ENCODE peak calls at places on chromosomes 2 and 18, in four cellular contexts. Z is foreskin fibroblast, O is AG09309, E is HAP-1. J is an unnamed sample.

GRCh38 chr18:78407456-78407823 is 572.2 kb upstream of the SALL3 start:
- DNase-seq in O (no peak), Z (no peak), E (no peak), J (no peak)

GRCh38 chr2:12296915-12297314 is 419.8 kb upstream of the TRIB2 start:
- DNase-seq in E (no peak), Z (no peak), O (no peak), J (no peak)

GRCh38 chr18:73646772-73647171 is 500.9 kb downstream of the FBXO15 start:
- DNase-seq in O (peak), E (no peak), Z (peak), J (no peak)

GRCh38 chr18:74083071-74083954 is 64.3 kb downstream of the FBXO15 start:
- DNase-seq in O (no peak), E (no peak), Z (peak), J (no peak)

GRCh38 chr2:161004379-161004778 is 155.8 kb upstream of the TANK start:
- DNase-seq in Z (no peak), E (no peak), O (no peak), J (peak)

GRCh38 chr2:223054193-223054781 is 2.3 kb downstream of the KCNE4 start:
- DNase-seq in E (no peak), Z (peak), O (no peak), J (no peak)

GRCh38 chr18:65322895-65323294 is 427.9 kb upstream of the CDH7 start:
- DNase-seq in Z (no peak), O (no peak), E (no peak), J (no peak)

GRCh38 chr2:217316743-217317142 is 456.9 kb upstream of the TNP1 start:
- DNase-seq in Z (no peak), E (no peak), O (peak), J (peak)

GRCh38 chr2:128178650-128179460 is 87.9 kb downstream of the UGGT1 start:
- DNase-seq in Z (peak), E (peak), O (peak), J (peak)

GRCh38 chr2:82198809-82199492 is 1894.4 kb upstream of the LRRTM1 start:
- DNase-seq in O (no peak), Z (no peak), E (no peak), J (no peak)

GRCh38 chr18:12630136-12630535 is 27.8 kb downstream of the SPIRE1 start:
- DNase-seq in E (no peak), Z (peak), O (no peak), J (no peak)

GRCh38 chr2:23679044-23679443 is 247.9 kb downstream of the ATAD2B start:
- DNase-seq in Z (no peak), E (no peak), O (no peak), J (no peak)

GRCh38 chr2:157319795-157320194 is 5.8 kb downstream of the ERMN start:
- DNase-seq in O (no peak), E (no peak), Z (no peak), J (no peak)

GRCh38 chr2:203591642-203592041 is 56.5 kb upstream of the RAPH1 start:
- DNase-seq in E (no peak), O (no peak), Z (no peak), J (no peak)

GRCh38 chr18:8329186-8329771 is 280.0 kb upstream of the RAB12 start:
- DNase-seq in E (no peak), Z (peak), O (peak), J (no peak)

GRCh38 chr2:67337903-67338302 is 59.2 kb upstream of the ETAA1 start:
- DNase-seq in E (no peak), Z (no peak), O (no peak), J (no peak)

GRCh38 chr2:46534589-46534988 is 55.2 kb downstream of the TMEM247 start:
- DNase-seq in Z (no peak), E (no peak), O (no peak), J (no peak)
- H3K4me3 ChIP-seq in Z (no peak), E (no peak), O (no peak), J (no peak)

GRCh38 chr2:240565267-240566202 is 2.7 kb upstream of the RNPEPL1 start:
- DNase-seq in Z (no peak), O (no peak), E (peak), J (peak)
- H3K4me3 ChIP-seq in Z (no peak), O (no peak), E (peak), J (peak)

DNA sequence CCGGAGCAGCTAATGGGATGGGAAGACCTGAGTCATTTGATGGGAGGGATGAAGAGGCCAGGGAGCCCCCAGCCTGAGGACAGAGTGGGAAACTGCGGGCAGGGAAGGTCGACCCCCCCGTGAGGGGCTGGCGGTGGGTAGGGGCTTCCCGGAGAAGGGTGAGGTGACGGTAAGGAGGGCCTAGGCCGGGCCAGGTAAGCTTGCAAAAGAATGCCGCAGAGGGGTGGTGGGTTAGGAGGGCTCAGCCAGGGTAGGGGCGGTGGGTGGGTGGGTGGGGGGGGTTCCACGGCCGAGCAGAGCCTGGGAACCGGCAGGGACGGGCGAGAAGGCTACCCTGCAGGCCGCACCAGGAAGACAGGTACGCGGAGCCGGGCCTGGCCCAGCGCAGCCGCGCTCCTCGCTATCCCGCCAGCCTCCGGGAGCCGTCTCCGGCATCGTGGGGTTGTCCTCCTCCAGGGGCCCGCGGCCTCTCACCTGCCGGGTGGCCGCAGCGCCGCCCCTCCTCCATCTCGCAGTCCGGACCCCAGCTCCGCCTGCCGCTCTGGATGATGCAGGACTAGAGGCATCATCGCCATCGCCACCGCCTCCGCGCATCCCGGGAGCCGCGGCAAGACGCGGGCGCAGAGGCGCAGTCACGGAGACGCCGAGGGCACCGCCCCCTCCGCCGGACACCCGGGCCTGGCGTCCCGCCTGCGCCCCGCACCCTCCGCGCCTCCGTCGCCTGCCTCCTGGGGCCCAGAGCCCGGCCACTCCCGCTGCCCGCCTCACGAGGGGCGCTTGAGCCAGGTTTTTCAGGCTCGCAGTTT is at the start of gene GPR75:
- DNase-seq in O (no peak), E (no peak), Z (peak), J (no peak)
- H3K4me3 ChIP-seq in O (peak), E (no peak), Z (peak), J (no peak)

DNA sequence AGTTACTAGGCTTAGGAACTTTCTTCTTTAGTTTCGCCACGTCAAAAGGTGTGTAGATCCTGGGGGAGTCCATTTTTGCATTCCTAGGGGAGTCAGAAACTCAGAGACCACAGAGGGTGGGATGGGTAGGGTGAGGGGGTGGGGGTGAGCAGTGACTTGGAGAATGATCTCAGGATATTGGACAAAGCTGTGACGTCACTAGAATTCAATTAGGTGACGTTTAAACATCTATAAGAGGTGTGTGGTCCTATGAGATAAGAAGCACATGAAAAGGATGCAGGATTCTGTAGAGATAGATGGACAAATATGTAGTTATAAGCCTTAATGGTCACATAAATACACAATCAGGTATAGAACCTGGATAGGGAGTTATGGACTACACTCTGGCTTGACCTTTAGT is 21.5 kb downstream of the SLC4A3 start:
- DNase-seq in O (no peak), E (no peak), Z (no peak), J (no peak)
- H3K4me3 ChIP-seq in O (no peak), E (no peak), Z (no peak), J (no peak)